ENCODE peak calls at places on chromosomes 13 and 19, in nine cellular contexts. T is breast epithelium; W is pons; P is T-helper 1 cell; J is stimulated activated CD4-positive, alpha-beta T cell treated with anti-CD3 and anti-CD28 coated beads, TNF-alpha, amount 100 ng/mL, for 1 hour; H is iPS-NIHi11; S is choroid plexus epithelial cell; B is GM06990; Q is effector memory CD4-positive, alpha-beta T cell. F is an unnamed sample.

GRCh38 chr13:76991432-76991795 is 467 bp upstream of the CLN5 start:
- DNase-seq in T (no peak), W (no peak), P (peak), J (peak), H (no peak), S (no peak), B (no peak), Q (peak), F (no peak)

GRCh38 chr13:23902975-23903905 is 5.9 kb upstream of the C1QTNF9B start:
- DNase-seq in T (no peak), W (no peak), P (no peak), J (no peak), H (peak), S (no peak), B (no peak), Q (no peak), F (no peak)

GRCh38 chr13:29810145-29810742 is 40.2 kb downstream of the UBL3 start:
- DNase-seq in T (no peak), W (no peak), P (no peak), J (no peak), H (no peak), S (peak), B (no peak), Q (no peak), F (no peak)

GRCh38 chr13:42808572-42808971 is 27.2 kb downstream of the FAM216B start:
- DNase-seq in T (no peak), W (no peak), P (no peak), J (no peak), H (no peak), S (no peak), B (no peak), Q (no peak), F (no peak)

GRCh38 chr19:48672994-48673393 is at the start of gene NTN5:
- DNase-seq in T (no peak), W (no peak), P (no peak), J (no peak), H (no peak), S (no peak), B (no peak), Q (no peak), F (no peak)

GRCh38 chr19:49447485-49448431 is 3.9 kb downstream of the PIH1D1 start:
- DNase-seq in T (no peak), W (no peak), P (no peak), J (no peak), H (peak), S (no peak), B (no peak), Q (no peak), F (no peak)

GRCh38 chr19:42316223-42317211 is 3.4 kb downstream of the TMEM145 start:
- DNase-seq in T (no peak), W (no peak), P (no peak), J (no peak), H (no peak), S (peak), B (no peak), Q (no peak), F (peak)

GRCh38 chr13:97875911-97876310 is 77.6 kb upstream of the IPO5 start:
- DNase-seq in T (no peak), W (no peak), P (no peak), J (no peak), H (no peak), S (no peak), B (no peak), Q (no peak), F (no peak)

GRCh38 chr19:42074513-42075363 is 1.2 kb upstream of the ZNF574 start:
- DNase-seq in T (no peak), W (no peak), P (no peak), J (no peak), H (no peak), S (no peak), B (peak), Q (no peak), F (peak)

GRCh38 chr13:50842711-50843255 is 709 bp downstream of the DLEU7 start:
- DNase-seq in T (no peak), W (no peak), P (no peak), J (no peak), H (no peak), S (no peak), B (no peak), Q (no peak), F (no peak)

GRCh38 chr13:99907038-99907437 is 64.5 kb downstream of the ZIC5 start:
- DNase-seq in T (no peak), W (no peak), P (no peak), J (no peak), H (no peak), S (no peak), B (no peak), Q (no peak), F (no peak)

GRCh38 chr13:113742445-113743120 is 16.4 kb upstream of the TMEM255B start:
- DNase-seq in T (no peak), W (no peak), P (no peak), J (no peak), H (no peak), S (no peak), B (no peak), Q (no peak), F (no peak)

GRCh38 chr13:49610176-49610575 is 18.1 kb upstream of the ARL11 start:
- DNase-seq in T (no peak), W (no peak), P (no peak), J (no peak), H (no peak), S (no peak), B (no peak), Q (no peak), F (no peak)

GRCh38 chr13:112098699-112099098 is 31.8 kb downstream of the SOX1 start:
- DNase-seq in T (no peak), W (no peak), P (no peak), J (no peak), H (no peak), S (no peak), B (no peak), Q (no peak), F (no peak)